ENCODE peak calls at places on chromosomes 11 and 22, in six cellular contexts. P is AG04450, X is Peyer's patch, A is osteocyte, F is transverse colon, L is psoas muscle. U is an unnamed sample.

GRCh38 chr11:9219572-9219971 is 45.6 kb downstream of the DENND5A start:
- DNase-seq in P (peak; percentile 48), X (no peak), A (no peak), F (no peak), L (no peak), U (peak; percentile 87)

GRCh38 chr11:57903441-57904123 is 120.1 kb upstream of the OR9Q1 start:
- DNase-seq in P (no peak), X (no peak), A (no peak), F (peak; percentile 80), L (peak; percentile 10), U (no peak)

GRCh38 chr11:96426356-96427103 is 36.7 kb downstream of the JRKL start:
- DNase-seq in P (peak; percentile 21), X (no peak), A (no peak), F (no peak), L (no peak), U (peak; percentile 18)

GRCh38 chr11:47406896-47407745 is 1.3 kb upstream of the SLC39A13 start:
- DNase-seq in P (no peak), X (no peak), A (no peak), F (no peak), L (no peak), U (no peak)

GRCh38 chr22:39482768-39483167 is 19.3 kb upstream of the MIEF1 start:
- DNase-seq in P (no peak), X (no peak), A (no peak), F (no peak), L (no peak), U (no peak)

GRCh38 chr11:1281974-1282365 is 27.5 kb downstream of the TOLLIP start:
- DNase-seq in P (no peak), X (no peak), A (no peak), F (no peak), L (no peak), U (no peak)

GRCh38 chr11:94583213-94583884 is 16.2 kb downstream of the PIWIL4 start:
- DNase-seq in P (no peak), X (no peak), A (no peak), F (no peak), L (no peak), U (no peak)

GRCh38 chr11:117110294-117110950 is 12.2 kb upstream of the SIK3 start:
- DNase-seq in P (no peak), X (no peak), A (no peak), F (no peak), L (no peak), U (no peak)

GRCh38 chr11:68338041-68338800 is 25.8 kb downstream of the LRP5 start:
- DNase-seq in P (peak; percentile 37), X (no peak), A (no peak), F (no peak), L (peak; percentile 60), U (peak; percentile 7)

GRCh38 chr22:23376256-23376655 is 195.9 kb downstream of the BCR start:
- DNase-seq in P (no peak), X (no peak), A (no peak), F (peak; percentile 55), L (no peak), U (no peak)

GRCh38 chr11:72755794-72756285 is 3.6 kb upstream of the ARAP1 start:
- DNase-seq in P (no peak), X (no peak), A (no peak), F (no peak), L (no peak), U (no peak)

DNA sequence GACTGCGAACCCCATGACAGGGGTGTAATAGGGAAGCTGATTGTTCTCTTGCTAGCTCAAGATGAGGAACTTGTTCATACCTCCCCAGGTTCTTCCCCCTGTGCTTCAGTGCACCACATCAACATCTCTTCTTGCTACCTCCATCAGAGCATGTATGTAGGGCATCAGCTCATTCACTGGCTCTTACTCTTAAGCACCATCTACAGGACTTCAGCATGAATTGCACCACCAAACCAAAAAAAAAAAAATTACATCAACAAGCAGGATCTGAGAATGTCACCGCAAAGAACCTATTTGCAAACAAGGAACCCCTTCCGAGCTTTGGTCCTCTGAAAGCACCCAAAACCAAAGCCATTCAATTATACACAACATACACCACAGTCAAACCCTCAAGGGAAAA is 2226.5 kb upstream of the RAG2 start:
- DNase-seq in P (no peak), X (no peak), A (no peak), F (no peak), L (no peak), U (no peak)
- TF ChIP-seq CTCF in P (peak; percentile 59), X (no peak), A (peak; percentile 24), F (no peak), L (no peak), U (no peak)

GRCh38 chr11:56521955-56522354 is 21.1 kb downstream of the OR5M11 start:
- DNase-seq in P (no peak), X (no peak), A (no peak), F (peak; percentile 19), L (no peak), U (no peak)
- TF ChIP-seq CTCF in P (no peak), X (no peak), A (peak; percentile 11), F (peak; percentile 41), L (no peak), U (no peak)

DNA sequence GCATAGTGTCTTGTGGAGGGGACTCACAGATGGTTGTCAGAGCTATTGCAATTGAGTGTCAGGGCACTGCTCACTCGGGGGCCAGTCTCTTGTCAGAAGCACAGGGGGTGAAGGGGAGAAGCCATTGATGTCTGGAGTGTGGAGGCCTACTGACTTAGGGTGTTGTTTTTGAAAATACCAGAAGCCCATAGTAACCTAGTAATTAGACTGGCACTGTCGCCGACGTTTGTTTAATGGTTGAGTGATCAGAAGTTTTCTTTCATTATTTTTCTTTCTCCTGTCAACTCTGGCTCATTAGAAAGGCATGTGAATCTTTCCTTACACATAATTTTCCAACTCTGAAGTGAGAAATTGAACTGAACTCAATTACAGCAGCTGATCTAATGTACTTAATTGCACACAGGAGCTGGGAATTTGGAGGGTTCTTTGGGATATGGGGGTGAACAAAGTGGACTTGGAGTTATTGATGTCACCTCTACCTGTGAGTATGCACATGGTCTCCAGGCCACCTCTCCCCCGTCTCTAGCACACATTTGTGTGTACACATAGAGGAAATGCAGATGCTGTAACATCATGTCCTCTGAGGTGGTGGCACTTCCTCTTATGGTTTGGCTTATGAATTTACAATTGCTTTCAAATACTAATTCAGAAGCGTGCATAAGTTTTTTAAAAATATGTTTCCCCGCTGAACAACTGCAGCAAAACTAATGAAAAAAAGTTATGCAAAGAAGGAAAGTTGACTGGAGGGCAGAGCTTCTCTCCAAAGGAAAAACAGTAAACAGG is 151.8 kb upstream of the TENM4 start:
- DNase-seq in P (no peak), X (no peak), A (no peak), F (no peak), L (no peak), U (no peak)
- TF ChIP-seq CTCF in P (no peak), X (no peak), A (no peak), F (no peak), L (no peak), U (no peak)

GRCh38 chr11:63567044-63567840 is 4.1 kb upstream of the PLAAT2 start:
- DNase-seq in P (peak; percentile 34), X (peak; percentile 71), A (no peak), F (peak; percentile 57), L (no peak), U (peak; percentile 55)

GRCh38 chr11:63573881-63574855 is 11.0 kb upstream of the PLAAT2 start:
- DNase-seq in P (peak; percentile 72), X (peak; percentile 43), A (peak; percentile 66), F (peak; percentile 81), L (peak; percentile 22), U (peak; percentile 25)

GRCh38 chr11:63569570-63569969 is 6.4 kb upstream of the PLAAT2 start:
- DNase-seq in P (no peak), X (no peak), A (peak; percentile 21), F (no peak), L (no peak), U (no peak)

GRCh38 chr11:63574856-63575602 is 11.8 kb upstream of the PLAAT2 start:
- DNase-seq in P (no peak), X (no peak), A (peak; percentile 66), F (no peak), L (peak; percentile 56), U (no peak)

GRCh38 chr11:63572026-63572688 is 9.0 kb upstream of the PLAAT2 start:
- DNase-seq in P (no peak), X (no peak), A (peak; percentile 60), F (no peak), L (no peak), U (no peak)
- TF ChIP-seq CTCF in P (no peak), X (no peak), A (no peak), F (no peak), L (no peak), U (no peak)

DNA sequence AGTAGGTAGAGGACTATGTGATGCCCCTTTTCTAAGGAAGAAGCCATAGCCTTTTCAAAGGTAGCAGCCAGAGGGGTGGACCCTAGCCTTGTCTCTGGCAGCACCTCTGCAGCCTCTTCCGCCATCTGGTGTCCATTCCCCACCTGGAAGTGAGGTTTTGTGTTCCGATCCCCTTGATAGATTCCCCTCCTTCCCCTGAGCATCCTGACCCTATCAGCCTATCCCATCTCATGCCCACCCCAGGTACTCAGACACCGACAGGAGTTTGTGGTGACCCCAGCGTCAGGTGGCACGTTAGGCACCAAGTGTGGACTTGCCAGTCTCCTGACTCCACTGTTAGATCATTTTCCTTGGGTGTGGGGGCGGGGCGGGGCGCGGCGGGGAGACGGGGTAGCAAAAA is 398 bp upstream of the FAM89B start:
- DNase-seq in P (no peak), X (no peak), A (no peak), F (peak; percentile 44), L (no peak), U (no peak)
- TF ChIP-seq CTCF in P (peak; percentile 41), X (no peak), A (peak; percentile 57), F (peak; percentile 17), L (peak; percentile 48), U (peak; percentile 46)

GRCh38 chr11:115129771-115130306 is 374.4 kb downstream of the CADM1 start:
- DNase-seq in P (no peak), X (no peak), A (no peak), F (no peak), L (no peak), U (no peak)
- TF ChIP-seq CTCF in P (no peak), X (no peak), A (no peak), F (no peak), L (no peak), U (no peak)

GRCh38 chr11:134030853-134031252 is 38.0 kb upstream of the JAM3 start:
- DNase-seq in P (no peak), X (no peak), A (no peak), F (no peak), L (no peak), U (no peak)
- TF ChIP-seq CTCF in P (peak; percentile 33), X (no peak), A (peak; percentile 27), F (no peak), L (no peak), U (no peak)

DNA sequence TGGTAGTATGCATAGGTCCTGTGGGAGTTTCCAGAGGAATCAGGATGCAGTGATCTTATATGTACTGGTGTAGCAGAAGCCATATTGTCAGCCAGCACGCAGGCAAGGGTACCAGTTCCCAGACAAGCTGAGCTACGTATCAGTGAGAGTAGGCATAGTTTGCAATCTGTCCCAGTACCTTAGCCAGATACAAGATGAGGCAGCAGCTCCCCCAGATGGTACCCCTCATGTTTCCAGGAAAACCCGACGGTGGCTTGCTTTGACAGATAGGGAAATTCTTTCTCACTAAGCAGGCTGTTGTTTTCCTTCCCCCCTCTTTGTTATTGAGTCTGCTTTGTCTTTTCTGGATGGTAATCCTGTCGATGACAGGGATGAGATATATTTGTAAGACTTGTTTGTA is 109.7 kb upstream of the RRM1 start:
- DNase-seq in P (no peak), X (no peak), A (no peak), F (no peak), L (no peak), U (no peak)
- TF ChIP-seq CTCF in P (no peak), X (peak; percentile 17), A (no peak), F (no peak), L (no peak), U (no peak)